ENCODE peak calls at places on chromosomes 12 and 14, in eight cellular contexts. F, L, I, G, R, S, C and Z are unnamed samples.

GRCh38 chr12:89189448-89189847 is 162.9 kb downstream of the DUSP6 start:
- DNase-seq in S (no peak), R (no peak), F (no peak), I (no peak), L (no peak), C (no peak), G (no peak), Z (no peak)

GRCh38 chr12:16323638-16324037 is 23.8 kb upstream of the MGST1 start:
- DNase-seq in G (no peak), C (no peak), I (no peak), F (no peak), S (no peak), L (no peak), R (no peak), Z (no peak)

GRCh38 chr12:80580254-80580653 is 127.2 kb upstream of the MYF6 start:
- DNase-seq in G (no peak), C (no peak), I (no peak), S (no peak), F (no peak), R (no peak), L (no peak), Z (no peak)

GRCh38 chr12:92696240-92696639 is 6.5 kb upstream of the PLEKHG7 start:
- DNase-seq in S (no peak), L (no peak), R (peak), C (peak), F (no peak), I (no peak), G (no peak), Z (no peak)

GRCh38 chr14:71103662-71104484 is 196.6 kb downstream of the PCNX1 start:
- DNase-seq in L (no peak), I (peak), F (peak), G (no peak), R (no peak), C (no peak), S (no peak), Z (no peak)

GRCh38 chr14:77653473-77653872 is 37.0 kb upstream of the SPTLC2 start:
- DNase-seq in I (peak), S (no peak), L (no peak), R (no peak), G (no peak), F (no peak), C (no peak), Z (no peak)

GRCh38 chr12:98513379-98514318 is 1.7 kb upstream of the TMPO start:
- DNase-seq in C (no peak), S (no peak), G (no peak), L (no peak), I (no peak), R (no peak), F (no peak), Z (no peak)

GRCh38 chr12:31797230-31797872 is 68.5 kb upstream of the AMN1 start:
- DNase-seq in I (no peak), L (no peak), R (no peak), G (no peak), C (no peak), S (no peak), F (no peak), Z (no peak)

GRCh38 chr14:92922883-92923743 is at the start of gene CHGA:
- DNase-seq in L (peak), F (peak), C (peak), I (peak), G (no peak), S (no peak), R (no peak), Z (peak)

GRCh38 chr12:92987846-92988621 is 58.9 kb upstream of the EEA1 start:
- DNase-seq in R (peak), I (no peak), F (peak), L (no peak), C (peak), S (no peak), G (no peak), Z (peak)

GRCh38 chr12:109820921-109821381 is 12.2 kb downstream of the TRPV4 start:
- DNase-seq in I (no peak), F (no peak), S (no peak), L (no peak), R (no peak), G (no peak), C (no peak), Z (no peak)

GRCh38 chr12:2075558-2076195 is 22.9 kb downstream of the CACNA1C start:
- DNase-seq in L (no peak), R (no peak), F (no peak), I (no peak), S (peak), G (no peak), C (no peak), Z (no peak)

GRCh38 chr12:45688188-45688587 is 41.3 kb upstream of the ARID2 start:
- DNase-seq in L (no peak), F (no peak), C (no peak), S (no peak), R (no peak), I (no peak), G (no peak), Z (no peak)

GRCh38 chr12:55188974-55189556 is 31.8 kb upstream of the OR10A7 start:
- DNase-seq in C (peak), F (peak), L (no peak), S (no peak), R (no peak), I (peak), G (no peak), Z (no peak)

GRCh38 chr12:53676715-53677611 is 1.1 kb upstream of the ATP5MC2 start:
- DNase-seq in G (peak), F (no peak), R (peak), C (peak), S (peak), I (no peak), L (peak), Z (no peak)

GRCh38 chr14:57889245-57889644 is 23.4 kb upstream of the SLC35F4 start:
- DNase-seq in C (no peak), F (no peak), L (peak), R (peak), I (no peak), S (no peak), G (peak), Z (no peak)

GRCh38 chr14:104530651-104531050 is 48.9 kb upstream of the C14orf180 start:
- DNase-seq in I (no peak), F (no peak), L (no peak), G (no peak), C (no peak), S (peak), R (peak), Z (no peak)

GRCh38 chr12:15963271-15963670 is 52.1 kb downstream of the DERA start:
- DNase-seq in C (no peak), L (no peak), G (no peak), R (no peak), I (no peak), F (no peak), S (no peak), Z (no peak)

GRCh38 chr12:104381721-104382480 is 74.8 kb upstream of the CHST11 start:
- DNase-seq in F (peak), G (peak), C (peak), L (peak), S (peak), I (peak), R (peak), Z (peak)

GRCh38 chr12:109782322-109782695 is 50.9 kb downstream of the TRPV4 start:
- DNase-seq in L (no peak), G (no peak), S (no peak), C (no peak), F (no peak), R (no peak), I (no peak), Z (no peak)

GRCh38 chr12:63301311-63301710 is 150.3 kb upstream of the AVPR1A start:
- DNase-seq in G (no peak), L (no peak), I (no peak), R (no peak), C (no peak), S (no peak), F (no peak), Z (no peak)

DNA sequence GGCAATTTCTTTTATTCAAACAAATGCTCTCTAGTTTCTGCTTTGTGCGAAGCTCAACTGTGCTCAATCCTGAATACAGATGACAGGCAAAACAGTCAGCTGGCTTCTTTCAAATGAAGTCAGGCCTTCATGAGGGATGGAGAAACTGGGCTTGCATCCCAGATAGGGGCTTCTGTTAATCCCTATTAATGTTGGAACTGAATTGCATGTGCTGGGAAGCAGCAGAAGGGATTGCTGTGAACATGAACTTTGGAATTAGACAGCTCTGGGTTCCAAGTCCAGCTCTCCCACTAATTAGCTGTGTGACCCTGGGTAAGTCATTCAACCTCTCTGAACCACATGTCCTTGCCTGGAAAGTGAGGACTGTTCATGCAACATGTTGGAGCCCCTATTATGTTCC is 21.1 kb upstream of the CORO1C start:
- DNase-seq in F (no peak), L (no peak), G (peak), C (no peak), I (no peak), S (peak), R (no peak), Z (no peak)
- TF ChIP-seq POLR2AphosphoS5 in F (no peak), L (peak), G (no peak), C (peak), I (no peak), S (peak), R (no peak), Z (no peak)

GRCh38 chr14:50978521-50978871 is 34.2 kb upstream of the PYGL start:
- DNase-seq in I (no peak), S (no peak), F (no peak), C (no peak), L (no peak), R (no peak), G (no peak), Z (no peak)

GRCh38 chr14:50980451-50980850 is 36.2 kb upstream of the PYGL start:
- DNase-seq in G (no peak), S (no peak), I (no peak), F (no peak), C (no peak), L (no peak), R (no peak), Z (no peak)

GRCh38 chr14:50978888-50979287 is 34.6 kb upstream of the PYGL start:
- DNase-seq in L (no peak), F (no peak), G (no peak), C (no peak), R (no peak), S (no peak), I (no peak), Z (no peak)

GRCh38 chr14:50974118-50974517 is 29.8 kb upstream of the PYGL start:
- DNase-seq in L (no peak), S (no peak), R (no peak), C (no peak), I (no peak), F (no peak), G (no peak), Z (no peak)

GRCh38 chr14:50977863-50978520 is 33.7 kb upstream of the PYGL start:
- DNase-seq in R (no peak), I (no peak), L (no peak), G (no peak), S (no peak), F (no peak), C (no peak), Z (no peak)
- TF ChIP-seq POLR2A in R (no peak), I (no peak), L (no peak), G (no peak), S (no peak), F (no peak), C (no peak), Z (no peak)

DNA sequence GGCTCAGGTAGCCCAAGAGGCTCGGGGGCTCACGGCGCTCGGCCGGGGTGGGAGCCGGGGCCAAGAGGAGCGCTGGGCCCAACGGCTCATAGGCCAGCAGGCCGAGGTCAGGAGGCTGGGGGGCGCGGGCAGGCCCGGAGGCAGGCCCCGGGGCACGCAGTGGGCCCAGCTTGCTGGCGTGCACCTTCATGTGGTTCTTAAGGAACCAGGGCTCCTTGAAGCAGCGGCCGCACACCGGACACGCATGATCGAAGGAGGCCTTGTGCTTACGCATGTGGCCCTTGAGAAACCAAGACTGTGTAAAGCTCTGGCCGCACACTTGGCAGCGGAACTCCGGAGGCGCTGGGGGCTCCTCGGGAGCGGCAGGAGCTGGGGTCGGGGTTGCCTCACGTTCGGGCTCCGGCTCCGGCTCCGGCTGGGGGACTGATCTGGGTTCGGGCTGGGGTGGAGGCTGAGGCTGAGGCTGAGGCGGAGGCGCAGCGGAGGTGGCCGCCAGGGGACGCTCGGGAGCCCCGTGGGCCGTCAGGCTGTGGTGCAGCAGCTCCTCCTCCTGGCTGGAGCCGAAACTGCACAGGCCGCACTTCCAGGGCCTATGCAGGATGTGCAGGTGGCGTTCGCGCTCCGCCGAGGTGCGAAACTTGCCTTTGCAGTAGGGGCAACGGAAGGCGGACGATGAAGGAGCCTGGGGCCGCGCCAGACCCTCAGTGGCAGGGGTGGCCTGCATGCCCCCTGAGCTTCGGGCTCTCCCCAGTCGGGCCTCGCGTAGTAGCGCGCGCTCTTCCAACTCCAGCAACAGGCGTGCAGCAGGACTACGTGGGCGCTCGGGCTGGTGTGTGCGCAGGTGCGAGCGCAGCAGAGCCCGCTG is 6.1 kb downstream of the ZNF219 start:
- DNase-seq in R (peak), L (peak), S (peak), G (peak), F (peak), C (peak), I (peak), Z (peak)
- TF ChIP-seq POLR2AphosphoS5 in R (peak), L (peak), S (peak), G (peak), F (peak), C (peak), I (no peak), Z (no peak)

GRCh38 chr12:124916370-124917134 is 2.1 kb upstream of the UBC start:
- DNase-seq in I (no peak), L (peak), F (peak), S (peak), C (peak), G (peak), R (peak), Z (no peak)

GRCh38 chr12:124913474-124914391 is 717 bp downstream of the UBC start:
- DNase-seq in L (peak), F (peak), C (peak), I (peak), S (peak), G (peak), R (peak), Z (peak)

GRCh38 chr12:124915249-124916236 is 1.1 kb upstream of the UBC start:
- DNase-seq in S (peak), F (peak), I (no peak), L (peak), C (peak), R (peak), G (no peak), Z (no peak)

GRCh38 chr12:124917135-124917840 is 2.8 kb upstream of the UBC start:
- DNase-seq in S (peak), G (peak), R (peak), I (peak), L (peak), F (peak), C (peak), Z (peak)

GRCh38 chr12:124914392-124915248 is at the start of gene UBC:
- DNase-seq in G (peak), F (peak), C (peak), S (peak), R (peak), I (peak), L (peak), Z (peak)
- TF ChIP-seq POLR2A in G (peak), F (peak), C (peak), S (peak), R (peak), I (peak), L (no peak), Z (peak)